ENCODE peak calls at places on chromosomes 3 and 15, in seven cellular contexts. One of them, this sample, is unnamed.

GRCh38 chr3:123385981-123386380 is 62.9 kb downstream of the ADCY5 start:
- DNase-seq in heart right ventricle: peak
- DNase-seq in tibial artery: peak
- DNase-seq in AG04450: no peak
- DNase-seq in AG04449: no peak
- DNase-seq in NB4: no peak
- DNase-seq in psoas muscle: peak
- DNase-seq in this sample: no peak

GRCh38 chr15:69760890-69761568 is 308.4 kb downstream of the RPLP1 start:
- DNase-seq in heart right ventricle: no peak
- DNase-seq in tibial artery: peak
- DNase-seq in AG04450: peak
- DNase-seq in AG04449: peak
- DNase-seq in NB4: peak
- DNase-seq in psoas muscle: peak
- DNase-seq in this sample: peak

GRCh38 chr3:115436767-115437301 is 186.5 kb upstream of the GAP43 start:
- DNase-seq in heart right ventricle: no peak
- DNase-seq in tibial artery: no peak
- DNase-seq in AG04450: peak
- DNase-seq in AG04449: peak
- DNase-seq in NB4: peak
- DNase-seq in psoas muscle: peak
- DNase-seq in this sample: peak

GRCh38 chr3:63387568-63387967 is 109.5 kb downstream of the SYNPR start:
- DNase-seq in heart right ventricle: no peak
- DNase-seq in tibial artery: no peak
- DNase-seq in AG04450: no peak
- DNase-seq in AG04449: no peak
- DNase-seq in NB4: no peak
- DNase-seq in psoas muscle: no peak
- DNase-seq in this sample: no peak

GRCh38 chr3:38455639-38456430 is 2.1 kb downstream of the ACVR2B start:
- DNase-seq in heart right ventricle: no peak
- DNase-seq in tibial artery: no peak
- DNase-seq in AG04450: peak
- DNase-seq in AG04449: no peak
- DNase-seq in NB4: no peak
- DNase-seq in psoas muscle: peak
- DNase-seq in this sample: no peak

GRCh38 chr3:117995795-117996194 is 1038.9 kb downstream of the IGSF11 start:
- DNase-seq in heart right ventricle: no peak
- DNase-seq in tibial artery: no peak
- DNase-seq in AG04450: no peak
- DNase-seq in AG04449: no peak
- DNase-seq in NB4: no peak
- DNase-seq in psoas muscle: no peak
- DNase-seq in this sample: no peak

GRCh38 chr15:68821898-68822380 is 1.2 kb upstream of the ANP32A start:
- DNase-seq in heart right ventricle: no peak
- DNase-seq in tibial artery: no peak
- DNase-seq in AG04450: no peak
- DNase-seq in AG04449: no peak
- DNase-seq in NB4: peak
- DNase-seq in psoas muscle: no peak
- DNase-seq in this sample: no peak

GRCh38 chr15:80512729-80513670 is 108.8 kb downstream of the ARNT2 start:
- DNase-seq in heart right ventricle: no peak
- DNase-seq in tibial artery: no peak
- DNase-seq in AG04450: no peak
- DNase-seq in AG04449: no peak
- DNase-seq in NB4: no peak
- DNase-seq in psoas muscle: no peak
- DNase-seq in this sample: no peak

GRCh38 chr15:52737720-52738119 is 52.4 kb downstream of the ONECUT1 start:
- DNase-seq in heart right ventricle: no peak
- DNase-seq in tibial artery: no peak
- DNase-seq in AG04450: no peak
- DNase-seq in AG04449: no peak
- DNase-seq in NB4: no peak
- DNase-seq in psoas muscle: no peak
- DNase-seq in this sample: no peak

GRCh38 chr3:29764603-29765254 is 483.9 kb downstream of the RBMS3 start:
- DNase-seq in heart right ventricle: no peak
- DNase-seq in tibial artery: no peak
- DNase-seq in AG04450: peak
- DNase-seq in AG04449: peak
- DNase-seq in NB4: no peak
- DNase-seq in psoas muscle: no peak
- DNase-seq in this sample: peak

GRCh38 chr3:182810574-182811268 is 17.4 kb downstream of the ATP11B start:
- DNase-seq in heart right ventricle: no peak
- DNase-seq in tibial artery: no peak
- DNase-seq in AG04450: no peak
- DNase-seq in AG04449: no peak
- DNase-seq in NB4: no peak
- DNase-seq in psoas muscle: no peak
- DNase-seq in this sample: no peak

GRCh38 chr3:62567097-62568021 is 194.0 kb upstream of the FEZF2 start:
- DNase-seq in heart right ventricle: peak
- DNase-seq in tibial artery: peak
- DNase-seq in AG04450: peak
- DNase-seq in AG04449: peak
- DNase-seq in NB4: no peak
- DNase-seq in psoas muscle: peak
- DNase-seq in this sample: peak

GRCh38 chr15:29405564-29405963 is 135.9 kb upstream of the NSMCE3 start:
- DNase-seq in heart right ventricle: no peak
- DNase-seq in tibial artery: no peak
- DNase-seq in AG04450: no peak
- DNase-seq in AG04449: no peak
- DNase-seq in NB4: no peak
- DNase-seq in psoas muscle: no peak
- DNase-seq in this sample: no peak

GRCh38 chr15:29400701-29401100 is 131.1 kb upstream of the NSMCE3 start:
- DNase-seq in heart right ventricle: no peak
- DNase-seq in tibial artery: no peak
- DNase-seq in AG04450: no peak
- DNase-seq in AG04449: no peak
- DNase-seq in NB4: no peak
- DNase-seq in psoas muscle: no peak
- DNase-seq in this sample: no peak

GRCh38 chr15:29401644-29402043 is 132.0 kb upstream of the NSMCE3 start:
- DNase-seq in heart right ventricle: no peak
- DNase-seq in tibial artery: no peak
- DNase-seq in AG04450: no peak
- DNase-seq in AG04449: no peak
- DNase-seq in NB4: no peak
- DNase-seq in psoas muscle: no peak
- DNase-seq in this sample: no peak

GRCh38 chr15:29398907-29399306 is 129.3 kb upstream of the NSMCE3 start:
- DNase-seq in heart right ventricle: no peak
- DNase-seq in tibial artery: no peak
- DNase-seq in AG04450: no peak
- DNase-seq in AG04449: no peak
- DNase-seq in NB4: no peak
- DNase-seq in psoas muscle: no peak
- DNase-seq in this sample: no peak

GRCh38 chr15:29403778-29404177 is 134.2 kb upstream of the NSMCE3 start:
- DNase-seq in heart right ventricle: no peak
- DNase-seq in tibial artery: no peak
- DNase-seq in AG04450: no peak
- DNase-seq in AG04449: no peak
- DNase-seq in NB4: no peak
- DNase-seq in psoas muscle: no peak
- DNase-seq in this sample: no peak
- TF ChIP-seq CTCF in heart right ventricle: no peak
- TF ChIP-seq CTCF in tibial artery: no peak
- TF ChIP-seq CTCF in AG04450: no peak
- TF ChIP-seq CTCF in AG04449: no peak
- TF ChIP-seq CTCF in NB4: no peak
- TF ChIP-seq CTCF in psoas muscle: no peak
- TF ChIP-seq CTCF in this sample: no peak

DNA sequence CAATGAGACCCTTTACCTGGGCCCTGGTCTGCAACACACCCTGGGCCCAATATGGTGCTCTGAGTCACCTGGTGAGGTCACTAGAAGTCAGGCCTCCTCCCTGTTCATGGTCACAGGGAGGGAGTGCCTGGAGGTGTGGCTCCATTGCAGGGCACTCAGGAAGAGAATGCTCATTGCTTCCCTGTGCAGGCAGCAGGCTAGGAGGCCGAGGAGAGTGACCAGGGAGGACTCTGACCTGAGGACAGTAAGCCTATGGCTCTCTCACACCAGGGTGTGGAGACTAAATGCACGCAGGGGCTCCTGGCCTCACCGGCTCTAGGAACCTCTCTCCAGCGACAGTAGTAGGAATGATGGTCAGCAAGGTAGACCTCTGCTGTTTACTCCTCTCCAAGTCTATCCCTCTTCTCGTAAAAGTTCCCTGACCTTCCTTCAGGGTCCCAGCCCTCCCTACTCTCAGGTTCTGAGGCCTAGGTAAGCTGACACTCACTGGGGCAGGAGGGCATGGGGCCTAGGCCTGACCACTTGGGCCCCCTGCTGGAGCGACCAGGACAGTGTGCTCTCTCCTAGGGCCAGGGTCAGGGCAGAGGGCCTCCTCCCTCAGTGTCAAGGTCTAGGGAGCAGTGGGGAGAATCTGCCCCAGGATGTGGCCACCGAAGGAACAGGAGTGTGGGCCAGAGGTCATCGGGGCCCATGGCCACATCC is 9.6 kb upstream of the SLCO2A1 start:
- DNase-seq in heart right ventricle: no peak
- DNase-seq in tibial artery: no peak
- DNase-seq in AG04450: no peak
- DNase-seq in AG04449: no peak
- DNase-seq in NB4: peak
- DNase-seq in psoas muscle: no peak
- DNase-seq in this sample: no peak
- H3K4me3 ChIP-seq in heart right ventricle: no peak
- H3K4me3 ChIP-seq in tibial artery: no peak
- H3K4me3 ChIP-seq in AG04450: no peak
- H3K4me3 ChIP-seq in AG04449: no peak
- H3K4me3 ChIP-seq in NB4: no peak
- H3K4me3 ChIP-seq in psoas muscle: no peak
- H3K4me3 ChIP-seq in this sample: no peak

DNA sequence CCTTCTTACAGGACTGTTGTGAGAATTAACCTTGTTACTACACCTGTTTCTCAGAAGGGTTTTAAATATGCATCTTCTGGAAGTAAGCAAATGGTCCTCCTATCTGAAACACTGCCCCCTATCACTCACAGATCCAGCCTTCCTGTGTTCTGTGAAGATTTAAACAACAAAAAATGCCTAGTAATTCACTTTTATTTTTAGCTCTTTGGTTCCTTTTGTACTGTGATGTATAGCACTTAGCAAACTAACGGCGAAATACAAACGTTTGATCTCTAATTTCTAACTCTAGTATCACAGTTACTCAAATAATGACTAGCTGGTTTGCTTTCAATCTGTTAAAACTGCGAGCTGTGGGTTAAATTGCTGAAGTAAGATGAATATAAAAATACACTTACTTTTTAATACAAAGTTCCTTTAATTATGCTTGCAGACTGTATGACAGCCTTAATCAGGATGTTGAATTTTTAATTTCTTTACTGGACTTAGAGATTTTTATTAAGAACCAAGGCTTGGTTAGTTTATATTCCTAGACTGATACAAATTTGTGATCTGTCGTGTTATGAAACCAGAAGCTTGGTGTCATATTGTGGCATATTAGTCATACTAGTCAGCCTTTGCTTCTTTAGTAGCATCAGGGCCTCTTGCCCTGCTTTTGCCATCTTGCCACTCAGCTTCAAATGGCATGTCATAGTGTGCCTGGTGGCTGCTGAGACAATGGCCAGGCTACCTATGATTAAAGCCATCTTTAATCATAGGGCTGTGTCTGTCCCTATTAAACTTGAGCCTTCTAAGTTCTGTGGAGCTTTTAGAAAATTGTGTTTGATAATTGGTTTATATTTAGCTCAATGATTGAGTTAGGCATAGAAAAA is 9.2 kb downstream of the EIF3J start:
- DNase-seq in heart right ventricle: no peak
- DNase-seq in tibial artery: no peak
- DNase-seq in AG04450: no peak
- DNase-seq in AG04449: no peak
- DNase-seq in NB4: peak
- DNase-seq in psoas muscle: no peak
- DNase-seq in this sample: no peak
- TF ChIP-seq CTCF in heart right ventricle: no peak
- TF ChIP-seq CTCF in tibial artery: no peak
- TF ChIP-seq CTCF in AG04450: peak
- TF ChIP-seq CTCF in AG04449: no peak
- TF ChIP-seq CTCF in NB4: peak
- TF ChIP-seq CTCF in psoas muscle: peak
- TF ChIP-seq CTCF in this sample: peak

DNA sequence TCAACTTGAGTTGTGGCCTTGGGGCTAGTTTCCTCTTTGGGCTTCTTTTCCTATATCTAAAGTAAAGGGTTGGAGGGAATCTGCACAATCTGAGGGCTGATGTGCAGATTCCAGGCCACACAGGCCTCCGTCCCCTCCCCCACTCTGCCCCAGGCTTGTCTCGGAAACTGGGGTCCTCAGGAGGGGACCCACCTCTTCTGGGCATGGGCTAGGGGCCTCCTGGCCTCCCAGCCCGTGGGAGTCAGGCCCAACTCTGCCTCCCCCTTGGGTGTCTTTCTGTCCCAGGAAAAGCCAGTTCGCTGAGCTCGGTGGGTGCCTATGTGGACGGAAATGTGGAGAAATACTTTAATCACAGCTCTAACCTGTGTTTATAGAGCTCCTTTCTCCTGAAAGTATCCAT is 4.8 kb downstream of the SMAD6 start:
- DNase-seq in heart right ventricle: no peak
- DNase-seq in tibial artery: no peak
- DNase-seq in AG04450: no peak
- DNase-seq in AG04449: no peak
- DNase-seq in NB4: no peak
- DNase-seq in psoas muscle: no peak
- DNase-seq in this sample: no peak
- H3K4me3 ChIP-seq in heart right ventricle: peak
- H3K4me3 ChIP-seq in tibial artery: peak
- H3K4me3 ChIP-seq in AG04450: peak
- H3K4me3 ChIP-seq in AG04449: peak
- H3K4me3 ChIP-seq in NB4: no peak
- H3K4me3 ChIP-seq in psoas muscle: peak
- H3K4me3 ChIP-seq in this sample: peak

DNA sequence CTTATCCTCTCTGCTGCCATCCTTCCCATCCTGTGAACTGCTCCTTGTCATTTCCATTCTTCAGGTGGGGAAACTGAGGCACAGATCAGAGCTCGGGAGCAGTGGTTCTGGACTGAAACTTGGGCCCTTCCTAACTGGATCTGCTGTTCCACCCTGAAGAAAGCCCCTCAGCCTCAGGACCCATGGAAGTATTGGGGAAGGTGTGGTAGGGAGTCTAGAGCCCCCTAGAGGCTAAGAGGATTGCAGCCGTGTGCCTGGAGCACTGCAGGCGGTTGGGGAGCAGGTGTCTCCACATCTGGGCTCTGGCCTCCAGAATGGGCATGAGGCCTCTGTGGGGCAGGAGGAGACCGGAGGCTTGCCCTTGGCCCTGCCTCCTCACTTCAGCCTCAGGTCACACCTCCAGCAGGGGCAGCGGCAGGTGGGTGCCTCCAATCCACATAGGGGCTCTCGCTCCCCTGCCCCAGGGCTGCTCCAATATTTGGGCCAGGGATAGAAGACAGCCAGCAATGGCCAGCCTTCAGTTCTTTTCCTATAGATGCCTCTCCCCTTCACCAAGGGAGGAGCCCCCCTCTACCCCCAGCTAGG is 28.1 kb downstream of the DNAJB8 start:
- DNase-seq in heart right ventricle: no peak
- DNase-seq in tibial artery: no peak
- DNase-seq in AG04450: no peak
- DNase-seq in AG04449: no peak
- DNase-seq in NB4: peak
- DNase-seq in psoas muscle: no peak
- DNase-seq in this sample: no peak
- TF ChIP-seq CTCF in heart right ventricle: no peak
- TF ChIP-seq CTCF in tibial artery: no peak
- TF ChIP-seq CTCF in AG04450: peak
- TF ChIP-seq CTCF in AG04449: no peak
- TF ChIP-seq CTCF in NB4: peak
- TF ChIP-seq CTCF in psoas muscle: no peak
- TF ChIP-seq CTCF in this sample: peak

This sample was measured in AG09309.